ENCODE peak calls at places on chromosomes 5 and 9, in six cellular contexts. T, Y, P, S, G and L are unnamed samples.

GRCh38 chr9:134877541-134877940 is 3.1 kb upstream of the FCN2 start:
- DNase-seq in T (no peak), Y (peak; percentile 23), P (no peak), S (no peak), G (no peak), L (no peak)

GRCh38 chr9:78143281-78144007 is 92.4 kb upstream of the CEP78 start:
- DNase-seq in T (no peak), Y (no peak), P (no peak), S (no peak), G (no peak), L (no peak)

GRCh38 chr9:116809656-116810055 is 122.6 kb downstream of the TRIM32 start:
- DNase-seq in T (no peak), Y (no peak), P (no peak), S (no peak), G (no peak), L (no peak)

GRCh38 chr5:62133426-62133825 is 172.6 kb upstream of the KIF2A start:
- DNase-seq in T (no peak), Y (no peak), P (no peak), S (no peak), G (no peak), L (no peak)

GRCh38 chr9:109968702-109969450 is 188.9 kb downstream of the PALM2AKAP2 start:
- DNase-seq in T (peak; percentile 39), Y (no peak), P (no peak), S (peak; percentile 26), G (no peak), L (no peak)

GRCh38 chr5:149969181-149969950 is 8.8 kb downstream of the SLC26A2 start:
- DNase-seq in T (no peak), Y (no peak), P (no peak), S (no peak), G (no peak), L (no peak)

GRCh38 chr5:61686491-61687257 is 354.6 kb downstream of the ZSWIM6 start:
- DNase-seq in T (no peak), Y (no peak), P (no peak), S (no peak), G (no peak), L (no peak)

GRCh38 chr9:84512493-84512892 is 157.0 kb upstream of the NTRK2 start:
- DNase-seq in T (peak; percentile 3), Y (no peak), P (no peak), S (no peak), G (no peak), L (no peak)

GRCh38 chr5:140054086-140054689 is 11.1 kb upstream of the NRG2 start:
- DNase-seq in T (peak; percentile 54), Y (no peak), P (no peak), S (no peak), G (no peak), L (no peak)

GRCh38 chr9:70510157-70510770 is 95.8 kb upstream of the KLF9 start:
- DNase-seq in T (no peak), Y (peak; percentile 68), P (peak; percentile 49), S (no peak), G (no peak), L (peak; percentile 81)

GRCh38 chr5:39202594-39203290 is 16.6 kb downstream of the FYB1 start:
- DNase-seq in T (no peak), Y (no peak), P (no peak), S (no peak), G (no peak), L (no peak)

GRCh38 chr5:136458481-136458880 is 93.1 kb upstream of the TRPC7 start:
- DNase-seq in T (no peak), Y (no peak), P (no peak), S (no peak), G (no peak), L (no peak)

GRCh38 chr5:124906339-124907097 is 160.1 kb upstream of the ZNF608 start:
- DNase-seq in T (peak; percentile 24), Y (no peak), P (peak; percentile 62), S (peak; percentile 80), G (peak; percentile 7), L (no peak)